ENCODE peak calls at places on chromosome 11, in nine cellular contexts. C is left ventricle myocardium inferior; R is breast epithelium; D is adrenal gland; W is CD8-positive, alpha-beta T cell; I is OCI-LY7; J is WERI-Rb-1; X is Calu3; P is type B pancreatic cell. G is an unnamed sample.

GRCh38 chr11:120089036-120090001 is 48.6 kb downstream of the TRIM29 start:
- DNase-seq in R (peak; percentile 97), X (no peak), C (no peak), W (no peak), D (no peak), I (no peak), J (no peak), P (no peak), G (no peak)

GRCh38 chr11:59173964-59174663 is 2.2 kb downstream of the DTX4 start:
- DNase-seq in R (peak; percentile 64), C (no peak), X (peak; percentile 81), J (no peak), D (no peak), I (no peak), P (no peak), W (no peak), G (no peak)

GRCh38 chr11:69260622-69261021 is 33.3 kb upstream of the MYEOV start:
- DNase-seq in J (no peak), P (no peak), W (no peak), D (no peak), C (no peak), R (no peak), X (no peak), I (no peak), G (no peak)

GRCh38 chr11:128365044-128365443 is 222.3 kb downstream of the ETS1 start:
- DNase-seq in C (no peak), D (no peak), W (no peak), I (peak; percentile 34), P (no peak), J (no peak), X (no peak), R (no peak), G (no peak)

GRCh38 chr11:61345170-61345610 is 12.2 kb downstream of the TKFC start:
- DNase-seq in X (no peak), R (no peak), J (peak; percentile 55), D (no peak), P (no peak), C (no peak), W (no peak), I (no peak), G (peak; percentile 69)

GRCh38 chr11:61697093-61697492 is 16.9 kb downstream of the DAGLA start:
- DNase-seq in I (no peak), P (no peak), R (peak; percentile 98), D (no peak), C (no peak), W (no peak), J (no peak), X (peak; percentile 89), G (no peak)

GRCh38 chr11:90774727-90775572 is 552.1 kb upstream of the CHORDC1 start:
- DNase-seq in I (no peak), J (peak; percentile 95), D (no peak), X (no peak), R (no peak), W (no peak), P (no peak), C (no peak), G (peak; percentile 27)

GRCh38 chr11:117588166-117588810 is 208.7 kb downstream of the DSCAML1 start:
- DNase-seq in J (no peak), R (no peak), I (no peak), P (no peak), W (no peak), D (no peak), X (no peak), C (no peak), G (no peak)

GRCh38 chr11:11505701-11506100 is 116.1 kb downstream of the GALNT18 start:
- DNase-seq in R (no peak), P (no peak), I (no peak), X (no peak), C (no peak), J (no peak), W (no peak), D (no peak), G (no peak)

GRCh38 chr11:2788751-2789140 is 89.0 kb upstream of the KCNQ1OT1 start:
- DNase-seq in R (peak; percentile 7), C (peak; percentile 11), D (no peak), X (no peak), I (no peak), W (no peak), P (no peak), J (no peak), G (peak; percentile 11)

GRCh38 chr11:67060111-67060522 is 3.5 kb downstream of the RHOD start:
- DNase-seq in D (peak; percentile 64), P (no peak), X (no peak), C (no peak), R (no peak), J (peak; percentile 57), I (no peak), W (no peak), G (no peak)

DNA sequence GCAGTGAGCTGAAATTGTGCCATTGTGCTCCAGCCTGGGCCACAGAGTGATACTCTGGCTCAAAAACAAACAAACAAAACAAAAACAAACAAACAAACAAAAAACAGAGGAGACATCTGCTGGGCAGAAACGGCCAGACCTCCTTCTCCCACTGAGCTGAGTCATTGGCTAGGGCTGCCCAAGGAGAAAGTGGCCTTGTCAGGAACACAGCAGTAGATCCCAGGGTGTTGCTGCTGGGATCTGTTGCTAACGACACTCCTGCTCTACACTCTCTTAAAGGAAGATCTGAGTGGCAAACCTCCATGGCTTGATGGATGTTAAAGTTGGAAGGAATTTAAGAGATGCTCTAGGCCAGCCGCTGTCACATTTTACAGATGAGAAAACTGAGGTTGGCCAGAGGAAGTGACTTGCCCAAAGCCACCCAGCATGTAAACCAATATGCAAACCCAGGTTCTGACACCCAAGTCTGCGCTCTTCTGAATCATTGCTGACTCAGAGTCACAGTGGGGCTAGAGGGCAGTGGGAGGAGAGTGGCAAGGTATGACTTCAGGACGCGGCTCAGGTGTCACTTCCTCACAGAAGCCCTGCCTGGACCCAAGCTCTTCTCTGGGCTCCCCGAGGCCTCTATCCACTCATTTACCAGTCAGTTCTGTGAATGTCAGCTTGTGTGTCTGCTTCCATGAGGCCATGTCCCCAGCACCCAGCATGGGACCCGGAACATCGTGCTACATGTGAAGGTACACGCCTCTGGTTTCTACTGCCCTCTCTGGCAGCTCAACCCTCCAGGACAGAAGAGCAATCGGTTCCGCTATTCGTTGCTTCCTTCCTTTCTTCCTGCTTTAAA is 11.3 kb upstream of the GDPD5 start:
- DNase-seq in J (no peak), X (peak; percentile 69), W (no peak), D (no peak), P (no peak), C (no peak), R (no peak), I (peak; percentile 59), G (no peak)
- TF ChIP-seq CTCF in J (no peak), X (no peak), W (no peak), D (no peak), P (no peak), C (no peak), R (no peak), I (peak; percentile 59), G (no peak)

DNA sequence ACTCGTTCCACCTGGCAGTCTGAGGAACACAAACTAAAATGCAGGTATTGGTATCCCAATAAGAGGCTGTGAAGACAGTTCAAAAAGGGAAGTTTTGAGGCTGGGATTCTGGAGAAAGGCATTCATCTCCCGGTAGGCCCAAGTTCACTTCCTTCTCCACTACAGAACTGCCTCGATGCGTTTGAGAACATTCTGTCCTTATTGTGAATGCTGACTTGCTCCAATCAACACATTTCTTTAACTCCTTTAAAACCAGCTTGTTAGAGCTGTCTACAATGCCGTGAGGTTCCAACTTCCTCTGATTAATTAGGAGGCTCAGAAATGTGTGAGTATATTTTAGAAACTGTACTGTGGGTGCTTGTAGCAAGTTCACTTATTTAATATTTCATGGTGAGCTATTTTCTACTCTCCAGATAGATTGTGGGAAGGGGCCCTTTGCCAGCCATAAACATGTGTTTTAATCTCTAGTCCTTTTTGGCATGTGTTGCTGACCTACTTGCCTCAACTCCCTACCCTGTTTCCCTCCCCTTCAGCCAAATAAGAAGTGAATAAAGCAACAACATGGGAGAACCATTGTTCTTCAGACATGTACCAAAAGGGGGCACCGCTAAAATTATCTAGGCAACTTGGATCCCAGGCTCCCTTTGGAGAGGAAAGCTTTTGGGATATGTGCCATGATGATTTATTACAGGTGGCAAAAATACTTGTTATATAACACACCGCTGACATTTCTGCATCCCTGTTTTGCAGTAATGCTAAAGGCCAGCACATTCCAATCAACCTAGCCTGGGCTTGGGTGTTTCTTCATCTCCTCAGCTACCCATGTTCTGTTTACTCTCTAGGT is 245.6 kb downstream of the BLID start:
- DNase-seq in C (no peak), D (no peak), P (no peak), I (no peak), X (no peak), J (no peak), W (no peak), R (no peak), G (no peak)
- TF ChIP-seq CTCF in C (no peak), D (no peak), P (no peak), I (no peak), X (no peak), J (no peak), W (no peak), R (no peak), G (no peak)

GRCh38 chr11:126194121-126194543 is 17.3 kb downstream of the RPUSD4 start:
- DNase-seq in C (no peak), D (peak; percentile 29), J (peak; percentile 27), W (peak; percentile 12), P (no peak), I (peak; percentile 49), R (peak; percentile 27), X (peak; percentile 37), G (peak; percentile 52)
- TF ChIP-seq CTCF in C (peak; percentile 72), D (peak; percentile 60), J (peak; percentile 41), W (peak; percentile 70), P (peak; percentile 93), I (peak; percentile 92), R (peak; percentile 86), X (peak; percentile 38), G (peak; percentile 77)

GRCh38 chr11:13972958-13973357 is 10.4 kb downstream of the SPON1 start:
- DNase-seq in X (no peak), J (no peak), D (no peak), W (no peak), I (no peak), C (no peak), R (no peak), P (no peak), G (no peak)

GRCh38 chr11:13972033-13972910 is 9.7 kb downstream of the SPON1 start:
- DNase-seq in W (no peak), X (no peak), R (peak; percentile 53), C (no peak), J (no peak), D (no peak), I (no peak), P (no peak), G (no peak)

GRCh38 chr11:13965337-13965736 is 2.8 kb downstream of the SPON1 start:
- DNase-seq in J (peak; percentile 27), I (no peak), W (no peak), C (no peak), P (no peak), X (peak; percentile 24), D (no peak), R (no peak), G (no peak)

GRCh38 chr11:13966486-13966885 is 4.0 kb downstream of the SPON1 start:
- DNase-seq in W (no peak), J (no peak), I (no peak), R (no peak), X (no peak), P (no peak), D (no peak), C (no peak), G (no peak)

DNA sequence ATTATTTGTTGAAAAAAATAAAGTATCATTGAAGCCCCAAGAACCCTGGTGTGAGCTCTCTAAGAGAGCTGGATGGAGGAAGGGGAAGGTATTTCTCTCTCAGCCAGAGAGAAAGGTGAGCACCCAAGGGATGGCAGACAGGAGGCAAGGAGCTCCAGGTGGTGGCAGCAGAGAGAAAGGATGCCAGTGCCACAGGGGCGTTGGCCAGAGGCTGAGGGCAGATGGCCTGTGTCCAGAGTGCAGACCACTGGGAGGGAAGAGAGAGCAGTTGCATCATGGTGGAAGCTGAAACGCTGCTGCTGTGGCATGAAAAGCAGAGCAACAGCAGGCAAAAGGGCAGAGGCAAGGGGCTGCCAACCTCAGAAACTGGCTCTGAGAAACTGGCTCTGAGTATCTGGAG is 8.5 kb downstream of the SPON1 start:
- DNase-seq in D (no peak), W (no peak), P (no peak), X (peak; percentile 76), R (peak; percentile 37), C (no peak), I (peak; percentile 44), J (peak; percentile 79), G (peak; percentile 36)
- TF ChIP-seq CTCF in D (no peak), W (no peak), P (no peak), X (peak; percentile 60), R (no peak), C (peak; percentile 48), I (peak; percentile 77), J (peak; percentile 93), G (no peak)